ENCODE peak calls at places on chromosomes 2 and 18, in six cellular contexts. One of them, this sample, is unnamed.

GRCh38 chr18:36636237-36636792 is 192.5 kb downstream of the TPGS2 start:
- DNase-seq in MCF 10A: no peak
- DNase-seq in CD8-positive, alpha-beta T cell: no peak
- DNase-seq in natural killer cell: no peak
- DNase-seq in kidney: no peak
- DNase-seq in fibroblast of pulmonary artery: no peak
- DNase-seq in this sample: no peak

GRCh38 chr18:13163167-13163927 is 55.2 kb upstream of the LDLRAD4 start:
- DNase-seq in MCF 10A: no peak
- DNase-seq in CD8-positive, alpha-beta T cell: no peak
- DNase-seq in natural killer cell: no peak
- DNase-seq in fibroblast of pulmonary artery: no peak
- DNase-seq in kidney: no peak
- DNase-seq in this sample: no peak

GRCh38 chr2:170815746-170816498 is 765 bp upstream of the GAD1 start:
- DNase-seq in natural killer cell: peak; percentile 40
- DNase-seq in MCF 10A: peak; percentile 72
- DNase-seq in kidney: peak; percentile 79
- DNase-seq in CD8-positive, alpha-beta T cell: no peak
- DNase-seq in fibroblast of pulmonary artery: peak; percentile 46
- DNase-seq in this sample: peak; percentile 89

GRCh38 chr2:126761256-126761980 is 105.5 kb downstream of the GYPC start:
- DNase-seq in natural killer cell: no peak
- DNase-seq in CD8-positive, alpha-beta T cell: no peak
- DNase-seq in MCF 10A: no peak
- DNase-seq in kidney: no peak
- DNase-seq in fibroblast of pulmonary artery: no peak
- DNase-seq in this sample: peak; percentile 29

GRCh38 chr2:137912358-137912757 is 51.9 kb upstream of the HNMT start:
- DNase-seq in MCF 10A: no peak
- DNase-seq in natural killer cell: no peak
- DNase-seq in CD8-positive, alpha-beta T cell: no peak
- DNase-seq in fibroblast of pulmonary artery: no peak
- DNase-seq in kidney: no peak
- DNase-seq in this sample: no peak

GRCh38 chr2:60577884-60578283 is 24.4 kb upstream of the BCL11A start:
- DNase-seq in fibroblast of pulmonary artery: no peak
- DNase-seq in CD8-positive, alpha-beta T cell: no peak
- DNase-seq in natural killer cell: no peak
- DNase-seq in MCF 10A: no peak
- DNase-seq in kidney: no peak
- DNase-seq in this sample: no peak

GRCh38 chr18:3794537-3795348 is 344.8 kb downstream of the TGIF1 start:
- DNase-seq in CD8-positive, alpha-beta T cell: no peak
- DNase-seq in fibroblast of pulmonary artery: peak; percentile 98
- DNase-seq in kidney: no peak
- DNase-seq in natural killer cell: no peak
- DNase-seq in MCF 10A: peak; percentile 90
- DNase-seq in this sample: no peak

GRCh38 chr18:63454497-63454896 is 22.3 kb upstream of the SERPINB5 start:
- DNase-seq in CD8-positive, alpha-beta T cell: no peak
- DNase-seq in MCF 10A: peak; percentile 86
- DNase-seq in natural killer cell: no peak
- DNase-seq in kidney: no peak
- DNase-seq in fibroblast of pulmonary artery: no peak
- DNase-seq in this sample: no peak

GRCh38 chr2:230772189-230772588 is 59.5 kb downstream of the CAB39 start:
- DNase-seq in fibroblast of pulmonary artery: no peak
- DNase-seq in MCF 10A: no peak
- DNase-seq in kidney: no peak
- DNase-seq in CD8-positive, alpha-beta T cell: no peak
- DNase-seq in natural killer cell: no peak
- DNase-seq in this sample: no peak

GRCh38 chr2:133477614-133477990 is 90.7 kb downstream of the NCKAP5 start:
- DNase-seq in natural killer cell: no peak
- DNase-seq in kidney: no peak
- DNase-seq in fibroblast of pulmonary artery: no peak
- DNase-seq in CD8-positive, alpha-beta T cell: no peak
- DNase-seq in MCF 10A: no peak
- DNase-seq in this sample: no peak

DNA sequence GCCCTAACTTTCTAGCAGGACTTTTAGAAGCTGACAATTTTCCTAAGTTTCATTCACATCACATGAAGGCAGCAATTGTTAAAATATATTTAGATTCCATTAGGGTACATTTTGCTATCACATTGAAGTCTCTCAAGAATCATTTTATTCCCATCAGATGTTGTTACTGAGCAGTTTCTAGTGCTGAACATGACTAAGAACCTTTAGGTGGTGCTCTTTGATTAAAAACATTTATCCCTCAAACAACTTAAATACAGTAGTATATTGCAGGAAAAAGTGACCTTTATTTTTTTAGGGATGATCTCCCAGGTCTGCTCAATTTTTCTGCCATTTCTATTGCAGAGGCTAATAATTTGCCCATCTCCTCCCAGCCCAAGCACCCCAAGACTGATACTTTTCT is 22.9 kb upstream of the NARS1 start:
- DNase-seq in MCF 10A: peak; percentile 13
- DNase-seq in fibroblast of pulmonary artery: peak; percentile 58
- DNase-seq in CD8-positive, alpha-beta T cell: no peak
- DNase-seq in kidney: no peak
- DNase-seq in natural killer cell: no peak
- DNase-seq in this sample: no peak
- TF ChIP-seq CTCF in MCF 10A: peak; percentile 26
- TF ChIP-seq CTCF in fibroblast of pulmonary artery: peak; percentile 34
- TF ChIP-seq CTCF in CD8-positive, alpha-beta T cell: no peak
- TF ChIP-seq CTCF in kidney: no peak
- TF ChIP-seq CTCF in natural killer cell: no peak
- TF ChIP-seq CTCF in this sample: no peak

GRCh38 chr18:60929966-60930365 is 403.3 kb upstream of the CDH20 start:
- DNase-seq in MCF 10A: no peak
- DNase-seq in kidney: no peak
- DNase-seq in fibroblast of pulmonary artery: no peak
- DNase-seq in CD8-positive, alpha-beta T cell: no peak
- DNase-seq in natural killer cell: no peak
- DNase-seq in this sample: no peak
- TF ChIP-seq CTCF in MCF 10A: no peak
- TF ChIP-seq CTCF in kidney: no peak
- TF ChIP-seq CTCF in fibroblast of pulmonary artery: no peak
- TF ChIP-seq CTCF in CD8-positive, alpha-beta T cell: no peak
- TF ChIP-seq CTCF in natural killer cell: no peak
- TF ChIP-seq CTCF in this sample: no peak

GRCh38 chr2:2744958-2745715 is 414.1 kb upstream of the MYT1L start:
- DNase-seq in CD8-positive, alpha-beta T cell: no peak
- DNase-seq in fibroblast of pulmonary artery: no peak
- DNase-seq in kidney: no peak
- DNase-seq in MCF 10A: no peak
- DNase-seq in natural killer cell: no peak
- DNase-seq in this sample: no peak

GRCh38 chr2:2740238-2740775 is 409.2 kb upstream of the MYT1L start:
- DNase-seq in kidney: no peak
- DNase-seq in natural killer cell: no peak
- DNase-seq in CD8-positive, alpha-beta T cell: no peak
- DNase-seq in MCF 10A: no peak
- DNase-seq in fibroblast of pulmonary artery: no peak
- DNase-seq in this sample: no peak

GRCh38 chr2:2739231-2739795 is 408.2 kb upstream of the MYT1L start:
- DNase-seq in MCF 10A: no peak
- DNase-seq in CD8-positive, alpha-beta T cell: no peak
- DNase-seq in fibroblast of pulmonary artery: no peak
- DNase-seq in natural killer cell: no peak
- DNase-seq in kidney: no peak
- DNase-seq in this sample: no peak

GRCh38 chr2:2743164-2743571 is 412.1 kb upstream of the MYT1L start:
- DNase-seq in kidney: no peak
- DNase-seq in MCF 10A: no peak
- DNase-seq in fibroblast of pulmonary artery: peak; percentile 28
- DNase-seq in CD8-positive, alpha-beta T cell: no peak
- DNase-seq in natural killer cell: no peak
- DNase-seq in this sample: no peak

GRCh38 chr2:2742745-2743144 is 411.7 kb upstream of the MYT1L start:
- DNase-seq in MCF 10A: no peak
- DNase-seq in kidney: no peak
- DNase-seq in CD8-positive, alpha-beta T cell: no peak
- DNase-seq in fibroblast of pulmonary artery: peak; percentile 2
- DNase-seq in natural killer cell: no peak
- DNase-seq in this sample: no peak
- TF ChIP-seq CTCF in MCF 10A: no peak
- TF ChIP-seq CTCF in kidney: no peak
- TF ChIP-seq CTCF in CD8-positive, alpha-beta T cell: no peak
- TF ChIP-seq CTCF in fibroblast of pulmonary artery: no peak
- TF ChIP-seq CTCF in natural killer cell: no peak
- TF ChIP-seq CTCF in this sample: no peak

GRCh38 chr2:2902551-2903216 is 474.9 kb downstream of the EIPR1 start:
- DNase-seq in kidney: no peak
- DNase-seq in MCF 10A: no peak
- DNase-seq in CD8-positive, alpha-beta T cell: no peak
- DNase-seq in natural killer cell: no peak
- DNase-seq in fibroblast of pulmonary artery: no peak
- DNase-seq in this sample: no peak
- TF ChIP-seq CTCF in kidney: no peak
- TF ChIP-seq CTCF in MCF 10A: no peak
- TF ChIP-seq CTCF in CD8-positive, alpha-beta T cell: no peak
- TF ChIP-seq CTCF in natural killer cell: no peak
- TF ChIP-seq CTCF in fibroblast of pulmonary artery: no peak
- TF ChIP-seq CTCF in this sample: no peak

GRCh38 chr2:20536619-20537422 is 89.9 kb downstream of the RHOB start:
- DNase-seq in natural killer cell: no peak
- DNase-seq in MCF 10A: no peak
- DNase-seq in CD8-positive, alpha-beta T cell: no peak
- DNase-seq in kidney: no peak
- DNase-seq in fibroblast of pulmonary artery: no peak
- DNase-seq in this sample: no peak

GRCh38 chr2:20531633-20532262 is 84.9 kb downstream of the RHOB start:
- DNase-seq in kidney: no peak
- DNase-seq in MCF 10A: no peak
- DNase-seq in natural killer cell: no peak
- DNase-seq in fibroblast of pulmonary artery: no peak
- DNase-seq in CD8-positive, alpha-beta T cell: no peak
- DNase-seq in this sample: no peak

GRCh38 chr2:20532634-20533437 is 86.0 kb downstream of the RHOB start:
- DNase-seq in fibroblast of pulmonary artery: no peak
- DNase-seq in kidney: no peak
- DNase-seq in MCF 10A: no peak
- DNase-seq in CD8-positive, alpha-beta T cell: no peak
- DNase-seq in natural killer cell: no peak
- DNase-seq in this sample: no peak

GRCh38 chr2:20534913-20535801 is 88.3 kb downstream of the RHOB start:
- DNase-seq in natural killer cell: no peak
- DNase-seq in kidney: no peak
- DNase-seq in fibroblast of pulmonary artery: no peak
- DNase-seq in CD8-positive, alpha-beta T cell: no peak
- DNase-seq in MCF 10A: no peak
- DNase-seq in this sample: no peak

GRCh38 chr2:20533993-20534591 is 87.2 kb downstream of the RHOB start:
- DNase-seq in natural killer cell: no peak
- DNase-seq in MCF 10A: no peak
- DNase-seq in CD8-positive, alpha-beta T cell: no peak
- DNase-seq in kidney: no peak
- DNase-seq in fibroblast of pulmonary artery: no peak
- DNase-seq in this sample: no peak
- TF ChIP-seq CTCF in natural killer cell: no peak
- TF ChIP-seq CTCF in MCF 10A: no peak
- TF ChIP-seq CTCF in CD8-positive, alpha-beta T cell: no peak
- TF ChIP-seq CTCF in kidney: no peak
- TF ChIP-seq CTCF in fibroblast of pulmonary artery: no peak
- TF ChIP-seq CTCF in this sample: no peak

DNA sequence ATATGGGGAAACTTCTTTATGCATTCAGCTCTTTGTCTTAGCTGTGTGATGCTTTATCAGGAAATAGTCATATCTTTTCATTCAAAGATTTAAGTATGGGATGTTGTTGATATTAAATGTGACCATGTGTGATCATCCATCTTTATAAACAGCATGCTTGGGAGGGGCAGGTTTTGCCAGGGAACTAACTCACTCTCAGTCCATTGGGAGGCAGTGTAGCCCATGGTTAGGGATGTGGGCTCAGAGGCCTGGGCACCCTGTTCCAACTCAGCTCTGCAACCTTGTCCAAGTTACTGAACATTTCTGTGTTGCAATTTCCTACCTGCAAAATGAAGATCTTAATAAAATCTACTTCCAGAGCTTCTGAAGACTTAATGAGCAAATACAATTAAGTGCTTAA is 92.0 kb upstream of the BCL2L11 start:
- DNase-seq in CD8-positive, alpha-beta T cell: no peak
- DNase-seq in natural killer cell: no peak
- DNase-seq in kidney: no peak
- DNase-seq in fibroblast of pulmonary artery: peak; percentile 15
- DNase-seq in MCF 10A: peak; percentile 53
- DNase-seq in this sample: no peak
- TF ChIP-seq CTCF in CD8-positive, alpha-beta T cell: no peak
- TF ChIP-seq CTCF in natural killer cell: no peak
- TF ChIP-seq CTCF in kidney: no peak
- TF ChIP-seq CTCF in fibroblast of pulmonary artery: peak; percentile 7
- TF ChIP-seq CTCF in MCF 10A: peak; percentile 30
- TF ChIP-seq CTCF in this sample: no peak

This sample was measured in mesothelial cell of epicardium.